ENCODE peak calls at places on chromosome 9, in four cellular contexts. M, A, U and N are unnamed samples.

GRCh38 chr9:2018162-2018643 is 3.1 kb downstream of the SMARCA2 start:
- DNase-seq in M (no peak), A (no peak), U (no peak), N (no peak)

GRCh38 chr9:71769175-71770165 is 1.2 kb upstream of the CEMIP2 start:
- DNase-seq in M (peak; percentile 52), A (no peak), U (no peak), N (peak; percentile 76)

GRCh38 chr9:75601280-75601679 is 289.2 kb upstream of the PCSK5 start:
- DNase-seq in M (no peak), A (peak; percentile 28), U (no peak), N (no peak)

GRCh38 chr9:133671371-133671770 is 35.2 kb downstream of the DBH start:
- DNase-seq in M (no peak), A (no peak), U (no peak), N (no peak)

GRCh38 chr9:137134191-137134590 is 4.8 kb upstream of the GRIN1 start:
- DNase-seq in M (no peak), A (no peak), U (no peak), N (no peak)

GRCh38 chr9:14099737-14100136 is 214.2 kb downstream of the NFIB start:
- DNase-seq in M (no peak), A (no peak), U (no peak), N (no peak)

GRCh38 chr9:134209731-134210311 is 45.5 kb upstream of the RNU6ATAC start:
- DNase-seq in M (no peak), A (no peak), U (no peak), N (no peak)

GRCh38 chr9:841371-842209 is at the start of gene DMRT1:
- DNase-seq in M (no peak), A (no peak), U (no peak), N (no peak)

GRCh38 chr9:27925815-27926214 is 352.5 kb upstream of the C9orf72 start:
- DNase-seq in M (no peak), A (no peak), U (no peak), N (no peak)

GRCh38 chr9:133945977-133946753 is 46.0 kb downstream of the VAV2 start:
- DNase-seq in M (no peak), A (no peak), U (no peak), N (no peak)

GRCh38 chr9:128689293-128689770 is 310 bp downstream of the SET start:
- DNase-seq in M (no peak), A (no peak), U (no peak), N (no peak)

GRCh38 chr9:97237311-97237786 is 70.1 kb upstream of the CCDC180 start:
- DNase-seq in M (no peak), A (peak; percentile 11), U (no peak), N (no peak)
- H3K4me3 ChIP-seq in M (no peak overlapping the region), A (peak overlapping the region; percentile 69), U (no peak overlapping the region), N (no peak overlapping the region)

GRCh38 chr9:86902606-86903460 is 44.5 kb downstream of the GAS1 start:
- DNase-seq in M (no peak), A (no peak), U (no peak), N (no peak)
- H3K4me3 ChIP-seq in M (peak overlapping the region; percentile 29), A (peak overlapping the region; percentile 43), U (no peak overlapping the region), N (no peak overlapping the region)

GRCh38 chr9:131272212-131272611 is 4.1 kb downstream of the FAM78A start:
- DNase-seq in M (no peak), A (no peak), U (no peak), N (no peak)

GRCh38 chr9:131273791-131274673 is 2.3 kb downstream of the FAM78A start:
- DNase-seq in M (no peak), A (no peak), U (no peak), N (no peak)

GRCh38 chr9:131273146-131273545 is 3.2 kb downstream of the FAM78A start:
- DNase-seq in M (no peak), A (no peak), U (no peak), N (peak; percentile 23)

GRCh38 chr9:131270171-131271015 is 5.9 kb downstream of the FAM78A start:
- DNase-seq in M (no peak), A (no peak), U (no peak), N (no peak)

GRCh38 chr9:131271506-131271931 is 4.8 kb downstream of the FAM78A start:
- DNase-seq in M (no peak), A (no peak), U (no peak), N (no peak)
- H3K4me3 ChIP-seq in M (no peak overlapping the region), A (no peak overlapping the region), U (no peak overlapping the region), N (peak overlapping the region; percentile 95)

GRCh38 chr9:129697956-129698757 is 32.7 kb downstream of the PRRX2 start:
- DNase-seq in M (peak; percentile 88), A (no peak), U (no peak), N (no peak)
- H3K4me3 ChIP-seq in M (peak overlapping the region; percentile 47), A (peak overlapping the region; percentile 57), U (peak overlapping the region; percentile 13), N (no peak overlapping the region)

DNA sequence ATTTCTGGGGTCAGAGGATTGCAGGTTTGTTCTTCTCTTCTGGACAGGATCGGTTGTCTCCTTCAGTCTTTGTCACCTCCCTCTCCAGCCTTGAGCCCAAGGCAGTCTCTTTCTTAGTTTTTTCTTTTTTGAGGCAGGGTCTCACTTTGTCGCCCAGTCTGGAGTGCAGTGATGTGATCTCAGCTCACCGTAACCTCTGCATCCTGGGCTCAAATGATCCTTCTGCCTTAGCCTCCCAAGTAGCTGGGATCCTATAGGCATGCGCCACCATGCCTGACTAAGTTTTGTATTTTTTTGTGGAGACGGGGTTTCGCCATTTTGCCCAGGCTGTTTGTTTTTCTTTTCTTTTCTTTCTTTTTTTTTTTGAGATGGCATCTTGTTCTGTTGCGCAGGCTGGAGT is 6.1 kb downstream of the PRRC2B start:
- DNase-seq in M (no peak), A (peak; percentile 44), U (no peak), N (no peak)
- H3K4me3 ChIP-seq in M (no peak overlapping the region), A (no peak overlapping the region), U (no peak overlapping the region), N (no peak overlapping the region)

GRCh38 chr9:15421532-15421931 is 1.1 kb upstream of the SNAPC3 start:
- DNase-seq in M (no peak), A (no peak), U (no peak), N (no peak)

GRCh38 chr9:15430920-15431844 is 8.5 kb downstream of the SNAPC3 start:
- DNase-seq in M (no peak), A (peak; percentile 24), U (no peak), N (no peak)

GRCh38 chr9:15423328-15423985 is 781 bp downstream of the SNAPC3 start:
- DNase-seq in M (peak; percentile 50), A (peak; percentile 63), U (peak; percentile 43), N (no peak)

GRCh38 chr9:15422355-15423327 is at the start of gene SNAPC3:
- DNase-seq in M (peak; percentile 95), A (peak; percentile 96), U (peak; percentile 93), N (peak; percentile 91)

DNA sequence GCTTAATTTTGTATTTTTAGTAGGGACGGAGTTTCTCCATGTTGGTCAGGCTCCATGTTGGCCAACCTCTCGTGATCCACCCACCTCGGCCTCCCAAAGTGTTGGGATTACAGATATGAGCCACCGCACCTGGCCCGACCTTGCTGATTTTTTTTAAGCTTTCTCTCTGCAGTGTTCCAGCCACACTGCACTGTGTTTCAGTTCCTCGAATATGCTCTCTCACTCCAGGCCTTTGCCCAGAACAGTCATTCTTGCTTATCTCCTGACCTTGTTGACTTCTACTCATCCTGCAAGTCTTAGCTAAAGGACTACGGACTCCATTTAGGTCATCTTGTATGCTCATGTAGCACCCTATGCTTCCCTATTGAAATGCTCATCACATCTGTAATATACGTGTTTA is 3.3 kb downstream of the SNAPC3 start:
- DNase-seq in M (no peak), A (no peak), U (no peak), N (no peak)
- H3K4me3 ChIP-seq in M (no peak overlapping the region), A (no peak overlapping the region), U (no peak overlapping the region), N (no peak overlapping the region)